ENCODE peak calls at places on chromosomes 4 and X, in nine cellular contexts. U is right atrium auricular region, E is MM.1S, O is cardiac muscle cell, D is tibial artery, R is kidney epithelial cell, A is GM13976, W is PC-9, Y is endothelial cell. K is an unnamed sample.

GRCh38 chr4:6568689-6569332 is 6.2 kb upstream of the MAN2B2 start:
- DNase-seq in U (no peak), E (no peak), O (no peak), D (no peak), R (no peak), A (no peak), W (peak; percentile 80), Y (no peak), K (peak; percentile 63)

GRCh38 chr4:86895692-86896488 is 3.7 kb upstream of the C4orf36 start:
- DNase-seq in U (no peak), E (peak; percentile 68), O (peak; percentile 79), D (no peak), R (peak; percentile 31), A (peak; percentile 69), W (peak; percentile 50), Y (peak; percentile 21), K (no peak)

GRCh38 chr4:151600432-151600831 is 160.4 kb downstream of the GATB start:
- DNase-seq in U (no peak), E (no peak), O (no peak), D (no peak), R (no peak), A (no peak), W (no peak), Y (no peak), K (no peak)

GRCh38 chr4:9999956-10000551 is 21.2 kb downstream of the SLC2A9 start:
- DNase-seq in U (no peak), E (no peak), O (no peak), D (no peak), R (no peak), A (no peak), W (peak; percentile 66), Y (no peak), K (no peak)

GRCh38 chr4:185567828-185568442 is 32.6 kb upstream of the PDLIM3 start:
- DNase-seq in U (peak; percentile 87), E (no peak), O (no peak), D (peak; percentile 84), R (no peak), A (no peak), W (no peak), Y (no peak), K (no peak)

GRCh38 chr4:52037730-52038108 is 380 bp downstream of the SGCB start:
- DNase-seq in U (no peak), E (peak; percentile 41), O (peak; percentile 75), D (peak; percentile 68), R (no peak), A (no peak), W (no peak), Y (peak; percentile 51), K (no peak)

GRCh38 chr4:11954093-11954492 is 525.4 kb upstream of the HS3ST1 start:
- DNase-seq in U (no peak), E (peak; percentile 14), O (peak; percentile 28), D (no peak), R (no peak), A (no peak), W (no peak), Y (peak; percentile 41), K (peak; percentile 33)

GRCh38 chr4:72136429-72136828 is 104.6 kb downstream of the NPFFR2 start:
- DNase-seq in U (no peak), E (no peak), O (peak; percentile 14), D (no peak), R (peak; percentile 51), A (no peak), W (no peak), Y (no peak), K (peak; percentile 60)

GRCh38 chr4:48247142-48247877 is 22.3 kb downstream of the TEC start:
- DNase-seq in U (no peak), E (peak; percentile 59), O (no peak), D (no peak), R (no peak), A (no peak), W (no peak), Y (no peak), K (no peak)

GRCh38 chr4:110208419-110208818 is 10.0 kb upstream of the ELOVL6 start:
- DNase-seq in U (no peak), E (no peak), O (no peak), D (no peak), R (no peak), A (no peak), W (peak; percentile 44), Y (no peak), K (no peak)

GRCh38 chr4:116357758-116358157 is 727.6 kb downstream of the TRAM1L1 start:
- DNase-seq in U (no peak), E (no peak), O (no peak), D (no peak), R (peak; percentile 1), A (no peak), W (peak; percentile 40), Y (no peak), K (no peak)

GRCh38 chr4:2259036-2259540 is 2.8 kb downstream of the MXD4 start:
- DNase-seq in U (no peak), E (no peak), O (no peak), D (peak; percentile 74), R (no peak), A (no peak), W (no peak), Y (no peak), K (no peak)

GRCh38 chr4:57154191-57154590 is 44.0 kb upstream of the IGFBP7 start:
- DNase-seq in U (no peak), E (peak; percentile 52), O (no peak), D (no peak), R (no peak), A (no peak), W (no peak), Y (no peak), K (no peak)

GRCh38 chr4:151202381-151202780 is 74.6 kb upstream of the PRSS48 start:
- DNase-seq in U (no peak), E (no peak), O (no peak), D (no peak), R (no peak), A (no peak), W (no peak), Y (no peak), K (no peak)

GRCh38 chrX:1420371-1420770 is 28.5 kb upstream of the SLC25A6 start:
- DNase-seq in U (no peak), E (no peak), O (no peak), D (peak; percentile 48), R (no peak), A (no peak), W (no peak), Y (no peak), K (no peak)

GRCh38 chr4:2977116-2978097 is 14.0 kb downstream of the GRK4 start:
- DNase-seq in U (no peak), E (no peak), O (peak; percentile 69), D (no peak), R (no peak), A (no peak), W (no peak), Y (no peak), K (no peak)

GRCh38 chr4:186204103-186204559 is 12.8 kb downstream of the CYP4V2 start:
- DNase-seq in U (no peak), E (peak; percentile 74), O (no peak), D (no peak), R (no peak), A (no peak), W (no peak), Y (no peak), K (no peak)

GRCh38 chrX:152822383-152823086 is 8.0 kb downstream of the CETN2 start:
- DNase-seq in U (no peak), E (peak; percentile 60), O (no peak), D (no peak), R (no peak), A (no peak), W (no peak), Y (no peak), K (no peak)
- TF ChIP-seq CTCF in U (no peak), E (no peak), O (no peak), D (no peak), R (no peak), A (no peak), W (no peak), Y (no peak), K (no peak)

GRCh38 chrX:139167282-139167681 is 363.3 kb upstream of the F9 start:
- DNase-seq in U (no peak), E (no peak), O (no peak), D (no peak), R (no peak), A (no peak), W (no peak), Y (no peak), K (no peak)
- TF ChIP-seq CTCF in U (no peak), E (no peak), O (no peak), D (no peak), R (no peak), A (no peak), W (no peak), Y (no peak), K (no peak)

GRCh38 chrX:73850124-73851013 is 287.4 kb downstream of the CHIC1 start:
- DNase-seq in U (no peak), E (peak; percentile 50), O (peak; percentile 13), D (no peak), R (no peak), A (peak; percentile 32), W (no peak), Y (peak; percentile 7), K (peak; percentile 23)
- TF ChIP-seq CTCF in U (no peak), E (peak; percentile 41), O (peak; percentile 10), D (no peak), R (peak; percentile 42), A (peak; percentile 6), W (peak; percentile 30), Y (no peak), K (peak; percentile 58)

GRCh38 chr4:154549894-154550790 is at the start of gene PLRG1:
- DNase-seq in U (peak; percentile 95), E (peak; percentile 96), O (peak; percentile 98), D (peak; percentile 97), R (peak; percentile 74), A (peak; percentile 88), W (peak; percentile 77), Y (peak; percentile 97), K (peak; percentile 66)

GRCh38 chr4:154542264-154542879 is 7.8 kb downstream of the PLRG1 start:
- DNase-seq in U (no peak), E (no peak), O (no peak), D (no peak), R (no peak), A (no peak), W (no peak), Y (no peak), K (no peak)

DNA sequence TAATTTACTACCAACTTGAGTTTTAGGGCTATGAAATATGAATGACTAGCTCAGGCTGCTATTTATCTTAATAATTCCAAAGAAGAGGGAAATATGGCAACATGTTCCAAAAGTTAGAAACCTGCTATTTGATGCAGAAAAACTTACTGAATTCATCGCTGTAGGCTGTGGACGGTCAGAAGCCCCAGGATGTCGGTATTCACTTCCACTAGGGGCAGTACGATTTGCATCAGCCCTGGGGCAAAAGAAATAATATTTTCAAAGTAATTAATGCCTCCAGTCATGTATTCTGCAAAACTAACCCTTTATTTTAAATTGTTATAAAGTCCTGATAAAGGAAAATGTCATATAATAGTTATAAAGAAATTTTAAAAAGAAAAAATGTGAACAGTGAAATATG is 4.5 kb downstream of the PLRG1 start:
- DNase-seq in U (no peak), E (no peak), O (no peak), D (no peak), R (no peak), A (no peak), W (no peak), Y (no peak), K (no peak)
- TF ChIP-seq CTCF in U (no peak), E (no peak), O (no peak), D (no peak), R (peak; percentile 15), A (no peak), W (no peak), Y (no peak), K (peak; percentile 37)

GRCh38 chrX:8183281-8183680 is 12.2 kb upstream of the VCX2 start:
- DNase-seq in U (no peak), E (no peak), O (no peak), D (no peak), R (no peak), A (no peak), W (no peak), Y (no peak), K (no peak)

GRCh38 chrX:8179653-8180052 is 8.6 kb upstream of the VCX2 start:
- DNase-seq in U (no peak), E (no peak), O (no peak), D (no peak), R (no peak), A (no peak), W (no peak), Y (no peak), K (no peak)
- TF ChIP-seq CTCF in U (peak; percentile 42), E (no peak), O (peak; percentile 12), D (no peak), R (no peak), A (no peak), W (peak; percentile 61), Y (no peak), K (peak; percentile 33)

K was measured in retinal pigment epithelial cell.